ENCODE peak calls at places on chromosomes 11 and 22, in seven cellular contexts. One of them, this sample, is unnamed.

GRCh38 chr11:85088286-85088685 is 538.9 kb downstream of the DLG2 start:
- DNase-seq in mesenchymal stem cell: no peak
- DNase-seq in neuronal stem cell: no peak
- DNase-seq in H9: no peak
- DNase-seq in mesendoderm: no peak
- DNase-seq in H1: no peak
- DNase-seq in trophoblast cell: no peak
- DNase-seq in this sample: peak

GRCh38 chr22:37138879-37139561 is 10.7 kb downstream of the IL2RB start:
- DNase-seq in mesenchymal stem cell: peak
- DNase-seq in neuronal stem cell: no peak
- DNase-seq in H9: no peak
- DNase-seq in mesendoderm: no peak
- DNase-seq in H1: no peak
- DNase-seq in trophoblast cell: no peak
- DNase-seq in this sample: no peak

GRCh38 chr11:128188346-128189115 is 398.8 kb downstream of the ETS1 start:
- DNase-seq in mesenchymal stem cell: no peak
- DNase-seq in neuronal stem cell: no peak
- DNase-seq in H9: no peak
- DNase-seq in mesendoderm: peak
- DNase-seq in H1: no peak
- DNase-seq in trophoblast cell: peak
- DNase-seq in this sample: no peak

GRCh38 chr11:122045181-122045586 is 70.8 kb downstream of the BLID start:
- DNase-seq in mesenchymal stem cell: peak
- DNase-seq in neuronal stem cell: no peak
- DNase-seq in H9: no peak
- DNase-seq in mesendoderm: no peak
- DNase-seq in H1: no peak
- DNase-seq in trophoblast cell: peak
- DNase-seq in this sample: peak

GRCh38 chr22:39142088-39142667 is 10.3 kb downstream of the CBX7 start:
- DNase-seq in mesenchymal stem cell: no peak
- DNase-seq in neuronal stem cell: no peak
- DNase-seq in H9: no peak
- DNase-seq in mesendoderm: no peak
- DNase-seq in H1: no peak
- DNase-seq in trophoblast cell: no peak
- DNase-seq in this sample: no peak

GRCh38 chr11:97754976-97755375 is 1265.8 kb upstream of the CNTN5 start:
- DNase-seq in mesenchymal stem cell: no peak
- DNase-seq in neuronal stem cell: peak
- DNase-seq in H9: no peak
- DNase-seq in mesendoderm: peak
- DNase-seq in H1: no peak
- DNase-seq in trophoblast cell: no peak
- DNase-seq in this sample: no peak

GRCh38 chr22:26545385-26545784 is 33.1 kb upstream of the TFIP11 start:
- DNase-seq in mesenchymal stem cell: no peak
- DNase-seq in neuronal stem cell: no peak
- DNase-seq in H9: no peak
- DNase-seq in mesendoderm: no peak
- DNase-seq in H1: no peak
- DNase-seq in trophoblast cell: no peak
- DNase-seq in this sample: no peak

GRCh38 chr11:23543651-23544216 is 683.5 kb upstream of the CCDC179 start:
- DNase-seq in mesenchymal stem cell: no peak
- DNase-seq in neuronal stem cell: no peak
- DNase-seq in H9: no peak
- DNase-seq in mesendoderm: peak
- DNase-seq in H1: no peak
- DNase-seq in trophoblast cell: no peak
- DNase-seq in this sample: no peak

GRCh38 chr11:45289369-45289768 is 3.2 kb upstream of the SYT13 start:
- DNase-seq in mesenchymal stem cell: peak
- DNase-seq in neuronal stem cell: no peak
- DNase-seq in H9: no peak
- DNase-seq in mesendoderm: no peak
- DNase-seq in H1: no peak
- DNase-seq in trophoblast cell: peak
- DNase-seq in this sample: peak

GRCh38 chr22:20298110-20298802 is 21.6 kb downstream of the DGCR6L start:
- DNase-seq in mesenchymal stem cell: no peak
- DNase-seq in neuronal stem cell: no peak
- DNase-seq in H9: peak
- DNase-seq in mesendoderm: no peak
- DNase-seq in H1: no peak
- DNase-seq in trophoblast cell: no peak
- DNase-seq in this sample: no peak

GRCh38 chr11:35305670-35306382 is 113.5 kb downstream of the SLC1A2 start:
- DNase-seq in mesenchymal stem cell: peak
- DNase-seq in neuronal stem cell: peak
- DNase-seq in H9: peak
- DNase-seq in mesendoderm: peak
- DNase-seq in H1: peak
- DNase-seq in trophoblast cell: peak
- DNase-seq in this sample: peak

GRCh38 chr11:66113132-66113856 is 43.2 kb downstream of the PACS1 start:
- DNase-seq in mesenchymal stem cell: peak
- DNase-seq in neuronal stem cell: no peak
- DNase-seq in H9: no peak
- DNase-seq in mesendoderm: peak
- DNase-seq in H1: no peak
- DNase-seq in trophoblast cell: peak
- DNase-seq in this sample: peak

GRCh38 chr11:105229257-105229656 is 89.7 kb upstream of the CARD18 start:
- DNase-seq in mesenchymal stem cell: no peak
- DNase-seq in neuronal stem cell: no peak
- DNase-seq in H9: no peak
- DNase-seq in mesendoderm: no peak
- DNase-seq in H1: no peak
- DNase-seq in trophoblast cell: no peak
- DNase-seq in this sample: peak

GRCh38 chr22:46547883-46548244 is 10.4 kb upstream of the CELSR1 start:
- DNase-seq in mesenchymal stem cell: peak
- DNase-seq in neuronal stem cell: no peak
- DNase-seq in H9: no peak
- DNase-seq in mesendoderm: no peak
- DNase-seq in H1: no peak
- DNase-seq in trophoblast cell: peak
- DNase-seq in this sample: peak

GRCh38 chr11:6693342-6694228 is 10.4 kb upstream of the MRPL17 start:
- DNase-seq in mesenchymal stem cell: peak
- DNase-seq in neuronal stem cell: no peak
- DNase-seq in H9: no peak
- DNase-seq in mesendoderm: no peak
- DNase-seq in H1: no peak
- DNase-seq in trophoblast cell: peak
- DNase-seq in this sample: peak

GRCh38 chr22:49355206-49355920 is 472.3 kb downstream of the BRD1 start:
- DNase-seq in mesenchymal stem cell: no peak
- DNase-seq in neuronal stem cell: no peak
- DNase-seq in H9: no peak
- DNase-seq in mesendoderm: no peak
- DNase-seq in H1: no peak
- DNase-seq in trophoblast cell: no peak
- DNase-seq in this sample: no peak

GRCh38 chr11:34405079-34405858 is 33.5 kb upstream of the CAT start:
- DNase-seq in mesenchymal stem cell: no peak
- DNase-seq in neuronal stem cell: no peak
- DNase-seq in H9: no peak
- DNase-seq in mesendoderm: no peak
- DNase-seq in H1: no peak
- DNase-seq in trophoblast cell: peak
- DNase-seq in this sample: no peak

GRCh38 chr11:125994509-125994908 is 48.7 kb downstream of the VSIG10L2 start:
- DNase-seq in mesenchymal stem cell: no peak
- DNase-seq in neuronal stem cell: no peak
- DNase-seq in H9: no peak
- DNase-seq in mesendoderm: no peak
- DNase-seq in H1: no peak
- DNase-seq in trophoblast cell: no peak
- DNase-seq in this sample: no peak

GRCh38 chr11:125987066-125987641 is 41.3 kb downstream of the VSIG10L2 start:
- DNase-seq in mesenchymal stem cell: no peak
- DNase-seq in neuronal stem cell: no peak
- DNase-seq in H9: no peak
- DNase-seq in mesendoderm: no peak
- DNase-seq in H1: no peak
- DNase-seq in trophoblast cell: peak
- DNase-seq in this sample: no peak

GRCh38 chr11:125995313-125995712 is 49.5 kb downstream of the VSIG10L2 start:
- DNase-seq in mesenchymal stem cell: no peak
- DNase-seq in neuronal stem cell: no peak
- DNase-seq in H9: no peak
- DNase-seq in mesendoderm: no peak
- DNase-seq in H1: no peak
- DNase-seq in trophoblast cell: no peak
- DNase-seq in this sample: no peak

GRCh38 chr11:125992893-125993292 is 47.0 kb downstream of the VSIG10L2 start:
- DNase-seq in mesenchymal stem cell: no peak
- DNase-seq in neuronal stem cell: no peak
- DNase-seq in H9: no peak
- DNase-seq in mesendoderm: peak
- DNase-seq in H1: no peak
- DNase-seq in trophoblast cell: no peak
- DNase-seq in this sample: no peak

DNA sequence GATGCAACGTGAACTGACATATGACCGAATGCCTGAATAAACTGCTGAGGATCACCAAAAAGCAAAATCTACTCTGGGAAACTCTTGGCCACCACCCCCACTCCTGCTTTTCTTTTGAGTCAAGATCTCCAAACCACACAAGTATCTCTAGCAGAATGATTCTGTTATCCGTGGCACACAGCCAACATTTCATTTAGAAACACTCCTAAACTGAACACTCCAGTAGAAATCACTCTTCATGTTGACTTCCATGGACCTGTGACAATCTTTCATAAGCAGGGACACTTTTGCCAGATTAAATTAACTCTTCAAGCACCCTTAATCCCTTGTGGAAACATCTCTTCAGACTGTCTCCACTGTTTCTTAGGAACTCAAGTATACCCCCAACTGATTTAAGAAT is 44.4 kb downstream of the VSIG10L2 start:
- DNase-seq in mesenchymal stem cell: peak
- DNase-seq in neuronal stem cell: no peak
- DNase-seq in H9: no peak
- DNase-seq in mesendoderm: no peak
- DNase-seq in H1: no peak
- DNase-seq in trophoblast cell: no peak
- DNase-seq in this sample: peak
- H2BK120ac ChIP-seq in mesenchymal stem cell: no peak
- H2BK120ac ChIP-seq in neuronal stem cell: no peak
- H2BK120ac ChIP-seq in H9: no peak
- H2BK120ac ChIP-seq in mesendoderm: no peak
- H2BK120ac ChIP-seq in H1: no peak
- H2BK120ac ChIP-seq in trophoblast cell: no peak
- H2BK120ac ChIP-seq in this sample: no peak

DNA sequence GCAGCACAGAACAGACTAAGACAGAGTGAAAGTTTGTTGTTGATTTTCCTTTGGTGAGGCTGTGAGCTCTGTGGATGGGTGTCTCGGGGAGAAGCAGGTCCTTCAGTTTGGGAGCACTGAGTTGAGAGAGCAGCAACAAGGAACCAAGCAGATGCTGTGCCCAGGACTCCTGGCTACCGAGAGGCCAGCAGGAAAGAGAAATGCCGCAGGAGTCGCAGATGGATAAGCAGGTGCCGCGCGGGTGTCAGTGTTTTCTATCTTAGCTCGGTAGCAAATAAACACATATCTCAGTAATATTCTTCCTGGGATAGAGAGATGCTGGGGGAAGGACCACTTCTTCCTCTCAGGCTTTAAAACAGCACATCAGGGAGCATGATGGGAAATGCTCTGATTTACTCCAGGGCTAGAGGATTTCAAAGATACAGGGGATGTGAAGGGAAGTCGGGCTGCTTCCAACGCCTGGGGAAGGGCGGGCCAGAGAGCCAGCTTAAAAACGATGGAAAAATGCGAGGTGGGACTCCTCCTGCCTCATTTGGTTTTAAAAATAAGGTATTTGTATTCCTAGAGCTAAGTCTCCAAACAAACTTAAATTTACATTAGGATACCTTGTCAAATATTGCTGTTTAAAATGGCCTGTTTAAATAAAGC is 470.8 kb upstream of the B3GAT1 start:
- DNase-seq in mesenchymal stem cell: no peak
- DNase-seq in neuronal stem cell: no peak
- DNase-seq in H9: no peak
- DNase-seq in mesendoderm: no peak
- DNase-seq in H1: no peak
- DNase-seq in trophoblast cell: no peak
- DNase-seq in this sample: no peak
- H2BK120ac ChIP-seq in mesenchymal stem cell: no peak
- H2BK120ac ChIP-seq in neuronal stem cell: no peak
- H2BK120ac ChIP-seq in H9: no peak
- H2BK120ac ChIP-seq in mesendoderm: no peak
- H2BK120ac ChIP-seq in H1: no peak
- H2BK120ac ChIP-seq in trophoblast cell: no peak
- H2BK120ac ChIP-seq in this sample: no peak

GRCh38 chr11:77111277-77111676 is 8.6 kb downstream of the OMP start:
- DNase-seq in mesenchymal stem cell: no peak
- DNase-seq in neuronal stem cell: no peak
- DNase-seq in H9: no peak
- DNase-seq in mesendoderm: no peak
- DNase-seq in H1: no peak
- DNase-seq in trophoblast cell: no peak
- DNase-seq in this sample: peak

GRCh38 chr11:77111946-77112345 is 9.3 kb downstream of the OMP start:
- DNase-seq in mesenchymal stem cell: no peak
- DNase-seq in neuronal stem cell: no peak
- DNase-seq in H9: no peak
- DNase-seq in mesendoderm: no peak
- DNase-seq in H1: no peak
- DNase-seq in trophoblast cell: no peak
- DNase-seq in this sample: no peak

GRCh38 chr11:77109236-77110019 is 6.8 kb downstream of the OMP start:
- DNase-seq in mesenchymal stem cell: no peak
- DNase-seq in neuronal stem cell: no peak
- DNase-seq in H9: no peak
- DNase-seq in mesendoderm: no peak
- DNase-seq in H1: no peak
- DNase-seq in trophoblast cell: no peak
- DNase-seq in this sample: peak

GRCh38 chr11:77112641-77113381 is 10.2 kb downstream of the OMP start:
- DNase-seq in mesenchymal stem cell: no peak
- DNase-seq in neuronal stem cell: no peak
- DNase-seq in H9: no peak
- DNase-seq in mesendoderm: no peak
- DNase-seq in H1: no peak
- DNase-seq in trophoblast cell: no peak
- DNase-seq in this sample: no peak

GRCh38 chr11:77110836-77111235 is 8.2 kb downstream of the OMP start:
- DNase-seq in mesenchymal stem cell: no peak
- DNase-seq in neuronal stem cell: no peak
- DNase-seq in H9: no peak
- DNase-seq in mesendoderm: no peak
- DNase-seq in H1: no peak
- DNase-seq in trophoblast cell: no peak
- DNase-seq in this sample: no peak
- H2BK120ac ChIP-seq in mesenchymal stem cell: no peak
- H2BK120ac ChIP-seq in neuronal stem cell: no peak
- H2BK120ac ChIP-seq in H9: no peak
- H2BK120ac ChIP-seq in mesendoderm: no peak
- H2BK120ac ChIP-seq in H1: no peak
- H2BK120ac ChIP-seq in trophoblast cell: no peak
- H2BK120ac ChIP-seq in this sample: no peak

GRCh38 chr22:43855431-43855830 is 6.9 kb downstream of the SULT4A1 start:
- DNase-seq in mesenchymal stem cell: no peak
- DNase-seq in neuronal stem cell: no peak
- DNase-seq in H9: peak
- DNase-seq in mesendoderm: no peak
- DNase-seq in H1: no peak
- DNase-seq in trophoblast cell: no peak
- DNase-seq in this sample: no peak
- H2BK120ac ChIP-seq in mesenchymal stem cell: no peak
- H2BK120ac ChIP-seq in neuronal stem cell: no peak
- H2BK120ac ChIP-seq in H9: no peak
- H2BK120ac ChIP-seq in mesendoderm: no peak
- H2BK120ac ChIP-seq in H1: no peak
- H2BK120ac ChIP-seq in trophoblast cell: no peak
- H2BK120ac ChIP-seq in this sample: no peak

This sample was measured in IMR-90.